ENCODE peak calls at places on chromosomes 12 and 14, in five cellular contexts. One of them, this sample, is unnamed. For H3K27me3, the result is how much of the 10 kb centered on the place peaks cover.

GRCh38 chr12:111154180-111154579 is 214.7 kb downstream of the PHETA1 start:
- DNase-seq in pancreas: no peak
- DNase-seq in HL-60: no peak
- DNase-seq in PC-3: no peak
- DNase-seq in lower lobe of right lung: no peak
- DNase-seq in this sample: no peak

GRCh38 chr12:66456622-66457021 is 154.3 kb downstream of the HELB start:
- DNase-seq in pancreas: no peak
- DNase-seq in HL-60: no peak
- DNase-seq in PC-3: no peak
- DNase-seq in lower lobe of right lung: no peak
- DNase-seq in this sample: no peak

GRCh38 chr14:62443796-62444195 is 601.5 kb downstream of the KCNH5 start:
- DNase-seq in pancreas: no peak
- DNase-seq in HL-60: no peak
- DNase-seq in PC-3: peak
- DNase-seq in lower lobe of right lung: no peak
- DNase-seq in this sample: no peak

GRCh38 chr14:71328183-71328582 is 420.9 kb downstream of the PCNX1 start:
- DNase-seq in pancreas: no peak
- DNase-seq in HL-60: no peak
- DNase-seq in PC-3: no peak
- DNase-seq in lower lobe of right lung: no peak
- DNase-seq in this sample: no peak

GRCh38 chr14:49975286-49975685 is 82.4 kb downstream of the ARF6 start:
- DNase-seq in pancreas: no peak
- DNase-seq in HL-60: no peak
- DNase-seq in PC-3: peak
- DNase-seq in lower lobe of right lung: no peak
- DNase-seq in this sample: peak

GRCh38 chr12:26346748-26347147 is 151.4 kb downstream of the SSPN start:
- DNase-seq in pancreas: no peak
- DNase-seq in HL-60: no peak
- DNase-seq in PC-3: peak
- DNase-seq in lower lobe of right lung: no peak
- DNase-seq in this sample: no peak

GRCh38 chr12:116592116-116592637 is 33.0 kb downstream of the MAP1LC3B2 start:
- DNase-seq in pancreas: peak
- DNase-seq in HL-60: no peak
- DNase-seq in PC-3: no peak
- DNase-seq in lower lobe of right lung: peak
- DNase-seq in this sample: no peak

GRCh38 chr12:40691913-40692616 is at the start of gene CNTN1:
- DNase-seq in pancreas: peak
- DNase-seq in HL-60: no peak
- DNase-seq in PC-3: no peak
- DNase-seq in lower lobe of right lung: peak
- DNase-seq in this sample: no peak

GRCh38 chr12:81809829-81810595 is 50.9 kb upstream of the PPFIA2 start:
- DNase-seq in pancreas: no peak
- DNase-seq in HL-60: peak
- DNase-seq in PC-3: no peak
- DNase-seq in lower lobe of right lung: no peak
- DNase-seq in this sample: no peak

GRCh38 chr12:1791104-1791927 is 29.0 kb upstream of the LRTM2 start:
- DNase-seq in pancreas: peak
- DNase-seq in HL-60: no peak
- DNase-seq in PC-3: peak
- DNase-seq in lower lobe of right lung: peak
- DNase-seq in this sample: no peak

GRCh38 chr12:7899755-7900154 is 27.0 kb upstream of the SLC2A14 start:
- DNase-seq in pancreas: no peak
- DNase-seq in HL-60: no peak
- DNase-seq in PC-3: peak
- DNase-seq in lower lobe of right lung: no peak
- DNase-seq in this sample: no peak

GRCh38 chr14:21399311-21399870 is 15.6 kb upstream of the SUPT16H start:
- DNase-seq in pancreas: no peak
- DNase-seq in HL-60: no peak
- DNase-seq in PC-3: no peak
- DNase-seq in lower lobe of right lung: no peak
- DNase-seq in this sample: no peak

GRCh38 chr14:50001999-50002925 is 109.4 kb downstream of the ARF6 start:
- DNase-seq in pancreas: peak
- DNase-seq in HL-60: no peak
- DNase-seq in PC-3: no peak
- DNase-seq in lower lobe of right lung: peak
- DNase-seq in this sample: no peak

GRCh38 chr12:28535216-28535615 is 345.0 kb downstream of the CCDC91 start:
- DNase-seq in pancreas: no peak
- DNase-seq in HL-60: no peak
- DNase-seq in PC-3: peak
- DNase-seq in lower lobe of right lung: no peak
- DNase-seq in this sample: peak

GRCh38 chr12:24931666-24932405 is 17.1 kb downstream of the BCAT1 start:
- DNase-seq in pancreas: no peak
- DNase-seq in HL-60: no peak
- DNase-seq in PC-3: no peak
- DNase-seq in lower lobe of right lung: no peak
- DNase-seq in this sample: no peak

GRCh38 chr12:27525373-27525772 is 1.4 kb downstream of the PPFIBP1 start:
- DNase-seq in pancreas: no peak
- DNase-seq in HL-60: no peak
- DNase-seq in PC-3: peak
- DNase-seq in lower lobe of right lung: no peak
- DNase-seq in this sample: no peak

GRCh38 chr14:67429651-67430205 is 17.8 kb upstream of the PLEK2 start:
- DNase-seq in pancreas: no peak
- DNase-seq in HL-60: no peak
- DNase-seq in PC-3: no peak
- DNase-seq in lower lobe of right lung: no peak
- DNase-seq in this sample: peak

GRCh38 chr14:101230851-101231550 is 327.5 kb upstream of the RTL1 start:
- DNase-seq in pancreas: no peak
- DNase-seq in HL-60: no peak
- DNase-seq in PC-3: no peak
- DNase-seq in lower lobe of right lung: no peak
- DNase-seq in this sample: no peak

GRCh38 chr14:34592623-34593022 is 37.3 kb downstream of the SNX6 start:
- DNase-seq in pancreas: no peak
- DNase-seq in HL-60: no peak
- DNase-seq in PC-3: no peak
- DNase-seq in lower lobe of right lung: no peak
- DNase-seq in this sample: no peak

GRCh38 chr12:3004655-3005565 is 45.7 kb downstream of the TEAD4 start:
- DNase-seq in pancreas: peak
- DNase-seq in HL-60: no peak
- DNase-seq in PC-3: no peak
- DNase-seq in lower lobe of right lung: no peak
- DNase-seq in this sample: no peak

GRCh38 chr14:39988939-39989338 is 556.7 kb upstream of the FBXO33 start:
- DNase-seq in pancreas: no peak
- DNase-seq in HL-60: no peak
- DNase-seq in PC-3: peak
- DNase-seq in lower lobe of right lung: no peak
- DNase-seq in this sample: no peak

GRCh38 chr14:74501135-74501614 is 7.6 kb downstream of the ISCA2 start:
- DNase-seq in pancreas: peak
- DNase-seq in HL-60: no peak
- DNase-seq in PC-3: peak
- DNase-seq in lower lobe of right lung: peak
- DNase-seq in this sample: no peak

GRCh38 chr14:99855271-99855670 is 62.1 kb downstream of the EML1 start:
- DNase-seq in pancreas: no peak
- DNase-seq in HL-60: no peak
- DNase-seq in PC-3: no peak
- DNase-seq in lower lobe of right lung: no peak
- DNase-seq in this sample: no peak

GRCh38 chr12:123384318-123384993 is 524 bp downstream of the KMT5A start:
- DNase-seq in pancreas: no peak
- DNase-seq in HL-60: no peak
- DNase-seq in PC-3: peak
- DNase-seq in lower lobe of right lung: no peak
- DNase-seq in this sample: no peak

GRCh38 chr12:99436584-99436983 is 211.0 kb upstream of the GARIN6 start:
- DNase-seq in pancreas: no peak
- DNase-seq in HL-60: no peak
- DNase-seq in PC-3: no peak
- DNase-seq in lower lobe of right lung: no peak
- DNase-seq in this sample: no peak

GRCh38 chr12:452667-453210 is 7.0 kb upstream of the B4GALNT3 start:
- DNase-seq in pancreas: peak
- DNase-seq in HL-60: no peak
- DNase-seq in PC-3: no peak
- DNase-seq in lower lobe of right lung: no peak
- DNase-seq in this sample: no peak
- H3K27me3 ChIP-seq in pancreas: under half
- H3K27me3 ChIP-seq in HL-60: under half
- H3K27me3 ChIP-seq in PC-3: under half
- H3K27me3 ChIP-seq in lower lobe of right lung: under half
- H3K27me3 ChIP-seq in this sample: under half

GRCh38 chr12:93314177-93314497 is 63.6 kb upstream of the NUDT4 start:
- DNase-seq in pancreas: no peak
- DNase-seq in HL-60: no peak
- DNase-seq in PC-3: no peak
- DNase-seq in lower lobe of right lung: no peak
- DNase-seq in this sample: no peak

GRCh38 chr12:93317227-93317626 is 60.5 kb upstream of the NUDT4 start:
- DNase-seq in pancreas: no peak
- DNase-seq in HL-60: peak
- DNase-seq in PC-3: peak
- DNase-seq in lower lobe of right lung: no peak
- DNase-seq in this sample: no peak

GRCh38 chr12:93315385-93315906 is 62.3 kb upstream of the NUDT4 start:
- DNase-seq in pancreas: no peak
- DNase-seq in HL-60: no peak
- DNase-seq in PC-3: no peak
- DNase-seq in lower lobe of right lung: no peak
- DNase-seq in this sample: no peak

GRCh38 chr12:93316623-93316971 is 61.1 kb upstream of the NUDT4 start:
- DNase-seq in pancreas: no peak
- DNase-seq in HL-60: no peak
- DNase-seq in PC-3: no peak
- DNase-seq in lower lobe of right lung: no peak
- DNase-seq in this sample: no peak

DNA sequence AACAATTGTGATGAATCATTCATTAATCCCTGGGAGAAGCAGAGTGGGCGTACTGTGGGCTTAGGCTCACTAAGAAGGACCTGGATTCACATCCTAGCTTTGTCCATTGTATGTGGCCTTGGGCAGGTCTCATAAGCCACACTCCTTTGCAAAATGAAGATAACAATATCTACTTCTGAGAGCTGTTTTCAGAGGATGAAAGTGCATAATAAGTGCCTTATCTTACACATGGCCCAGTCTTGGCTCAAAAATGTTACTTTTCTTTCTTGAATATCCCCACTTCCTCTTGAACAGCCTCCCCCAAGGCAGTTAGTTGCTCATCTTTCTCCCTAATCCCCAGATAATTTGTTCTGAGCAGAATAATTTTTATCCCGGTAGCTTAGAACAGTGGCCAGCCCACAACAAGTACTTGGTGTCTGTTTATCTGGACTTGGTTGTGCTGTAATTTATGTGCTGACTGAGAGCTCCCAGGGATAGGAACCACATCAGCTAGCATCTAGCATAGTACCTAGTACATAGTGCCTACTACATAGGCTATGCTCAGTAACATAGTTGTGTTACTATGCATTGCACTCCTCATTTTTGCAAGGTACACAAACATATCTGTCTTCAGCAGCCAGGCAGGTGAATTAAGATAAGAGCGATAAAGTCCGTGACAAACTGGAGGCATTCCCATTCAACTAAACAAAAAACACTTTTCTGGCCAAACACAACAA is 61.7 kb upstream of the NUDT4 start:
- DNase-seq in pancreas: no peak
- DNase-seq in HL-60: no peak
- DNase-seq in PC-3: no peak
- DNase-seq in lower lobe of right lung: no peak
- DNase-seq in this sample: no peak
- TF ChIP-seq CTCF in pancreas: no peak
- TF ChIP-seq CTCF in HL-60: no peak
- TF ChIP-seq CTCF in PC-3: no peak
- TF ChIP-seq CTCF in lower lobe of right lung: no peak
- TF ChIP-seq CTCF in this sample: no peak

GRCh38 chr14:104926619-104927431 is 2.1 kb downstream of the PLD4 start:
- DNase-seq in pancreas: no peak
- DNase-seq in HL-60: no peak
- DNase-seq in PC-3: no peak
- DNase-seq in lower lobe of right lung: no peak
- DNase-seq in this sample: no peak

GRCh38 chr14:104924421-104925213 is at the start of gene PLD4:
- DNase-seq in pancreas: no peak
- DNase-seq in HL-60: peak
- DNase-seq in PC-3: no peak
- DNase-seq in lower lobe of right lung: no peak
- DNase-seq in this sample: no peak

GRCh38 chr14:104925941-104926609 is 1.4 kb downstream of the PLD4 start:
- DNase-seq in pancreas: no peak
- DNase-seq in HL-60: no peak
- DNase-seq in PC-3: no peak
- DNase-seq in lower lobe of right lung: peak
- DNase-seq in this sample: no peak

GRCh38 chr14:104923596-104924420 is 871 bp upstream of the PLD4 start:
- DNase-seq in pancreas: no peak
- DNase-seq in HL-60: no peak
- DNase-seq in PC-3: no peak
- DNase-seq in lower lobe of right lung: no peak
- DNase-seq in this sample: no peak

DNA sequence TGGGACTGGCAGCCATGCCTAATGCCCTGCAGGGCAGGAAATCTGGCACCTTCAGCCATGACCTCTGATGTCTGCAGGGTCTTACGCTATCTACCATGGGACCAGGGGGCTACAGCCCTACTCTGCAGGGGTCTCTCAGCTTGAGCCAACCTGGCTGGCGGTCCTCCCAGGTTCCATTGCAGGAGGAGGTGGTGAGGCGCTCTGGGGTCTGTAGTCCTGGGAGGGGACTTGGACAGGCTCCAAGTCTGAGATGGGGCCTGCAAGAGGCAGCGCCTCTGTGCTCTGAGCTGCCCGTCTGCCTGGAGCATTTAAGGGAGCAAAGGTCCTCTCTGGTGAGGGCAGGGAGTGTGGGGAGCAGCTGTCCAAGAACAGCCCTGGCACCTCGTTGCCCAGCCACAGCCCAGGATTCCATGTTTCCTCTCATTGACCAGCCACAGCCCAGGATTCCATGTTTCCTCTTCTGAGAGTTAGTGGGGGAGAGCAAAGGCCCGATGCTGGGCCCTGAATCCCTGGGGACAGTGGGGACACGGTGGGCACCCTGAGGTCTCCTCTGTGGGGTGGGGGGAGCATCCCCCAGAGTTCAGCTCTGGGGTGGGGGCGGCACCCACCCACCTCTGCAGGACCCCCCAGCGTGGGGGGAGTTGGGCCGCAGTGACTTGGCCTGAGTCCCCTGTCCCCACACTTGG is 678 bp downstream of the PLD4 start:
- DNase-seq in pancreas: no peak
- DNase-seq in HL-60: no peak
- DNase-seq in PC-3: no peak
- DNase-seq in lower lobe of right lung: no peak
- DNase-seq in this sample: no peak
- H3K4me3 ChIP-seq in pancreas: no peak
- H3K4me3 ChIP-seq in HL-60: peak
- H3K4me3 ChIP-seq in PC-3: no peak
- H3K4me3 ChIP-seq in lower lobe of right lung: no peak
- H3K4me3 ChIP-seq in this sample: no peak

GRCh38 chr14:36652542-36653201 is 9.0 kb upstream of the PAX9 start:
- DNase-seq in pancreas: no peak
- DNase-seq in HL-60: no peak
- DNase-seq in PC-3: peak
- DNase-seq in lower lobe of right lung: no peak
- DNase-seq in this sample: no peak
- H3K27me3 ChIP-seq in pancreas: under half
- H3K27me3 ChIP-seq in HL-60: half or more
- H3K27me3 ChIP-seq in PC-3: under half
- H3K27me3 ChIP-seq in lower lobe of right lung: half or more
- H3K27me3 ChIP-seq in this sample: half or more

This sample was measured in BJ.